ENCODE peak calls at places on chromosomes 1 and 21, in six cellular contexts. P is stomach, I is prostate gland, M is K562, V is sigmoid colon, Q is esophagus muscularis mucosa. B is an unnamed sample.
A peak's percentile ranks its signal among the peaks of the same experiment; 100 is the strongest.

GRCh38 chr1:41816061-41816460 is 102.7 kb downstream of the HIVEP3 start:
- DNase-seq in P (no peak), Q (no peak), V (no peak), M (no peak), I (no peak), B (no peak)

GRCh38 chr1:45305231-45305630 is 21.5 kb upstream of the HPDL start:
- DNase-seq in V (no peak), Q (no peak), P (no peak), I (no peak), M (no peak), B (no peak)

GRCh38 chr1:53414632-53415031 is 44.6 kb upstream of the DMRTB1 start:
- DNase-seq in M (no peak), I (no peak), V (peak; percentile 59), Q (no peak), P (no peak), B (no peak)

GRCh38 chr1:156420209-156421061 is 51.4 kb downstream of the RHBG start:
- DNase-seq in P (no peak), I (no peak), Q (no peak), V (no peak), M (no peak), B (no peak)

GRCh38 chr1:21324368-21325137 is 34.3 kb upstream of the ECE1 start:
- DNase-seq in I (peak; percentile 82), V (peak; percentile 91), M (peak; percentile 79), Q (no peak), P (peak; percentile 89), B (peak; percentile 43)

GRCh38 chr1:9422321-9422720 is 116.9 kb upstream of the SLC25A33 start:
- DNase-seq in Q (no peak), M (no peak), P (no peak), V (no peak), I (no peak), B (no peak)

GRCh38 chr1:194024659-194025058 is 838.2 kb upstream of the B3GALT2 start:
- DNase-seq in V (no peak), P (no peak), M (no peak), I (no peak), Q (no peak), B (no peak)

GRCh38 chr21:33390479-33390878 is 12.7 kb upstream of the IFNGR2 start:
- DNase-seq in P (no peak), I (no peak), M (no peak), Q (no peak), V (no peak), B (no peak)

GRCh38 chr1:8871965-8872399 is 6.5 kb downstream of the ENO1 start:
- DNase-seq in I (no peak), P (no peak), M (no peak), V (no peak), Q (no peak), B (no peak)

GRCh38 chr1:16615253-16616252 is 2.2 kb upstream of the NBPF1 start:
- DNase-seq in V (peak; percentile 72), I (peak; percentile 5), P (peak; percentile 46), Q (no peak), M (peak; percentile 61), B (no peak)

GRCh38 chr1:119655160-119655559 is 7.1 kb upstream of the ZNF697 start:
- DNase-seq in M (no peak), V (no peak), Q (no peak), P (no peak), I (no peak), B (no peak)

GRCh38 chr1:213279410-213279809 is 228.4 kb downstream of the RPS6KC1 start:
- DNase-seq in I (no peak), V (no peak), M (no peak), P (no peak), Q (no peak), B (no peak)

GRCh38 chr1:66944330-66945274 is 19.8 kb downstream of the MIER1 start:
- DNase-seq in V (peak; percentile 84), M (peak; percentile 56), P (no peak), Q (no peak), I (no peak), B (no peak)

GRCh38 chr1:183583466-183583865 is 6.8 kb downstream of the NCF2 start:
- DNase-seq in Q (no peak), M (no peak), I (no peak), P (no peak), V (no peak), B (no peak)

GRCh38 chr1:54409156-54410142 is 3.3 kb upstream of the SSBP3 start:
- DNase-seq in M (peak; percentile 87), I (no peak), V (no peak), Q (no peak), P (peak; percentile 28), B (peak; percentile 37)

GRCh38 chr21:28237661-28238060 is 755.0 kb downstream of the LTN1 start:
- DNase-seq in Q (no peak), V (no peak), I (no peak), P (no peak), M (no peak), B (no peak)

GRCh38 chr21:28235169-28235892 is 757.3 kb downstream of the LTN1 start:
- DNase-seq in Q (no peak), I (no peak), P (no peak), V (peak; percentile 64), M (no peak), B (no peak)

GRCh38 chr21:28229811-28230210 is 762.9 kb downstream of the LTN1 start:
- DNase-seq in I (no peak), Q (no peak), P (no peak), V (no peak), M (no peak), B (no peak)

GRCh38 chr21:28230559-28230958 is 762.1 kb downstream of the LTN1 start:
- DNase-seq in Q (no peak), V (no peak), P (no peak), M (no peak), I (no peak), B (no peak)

DNA sequence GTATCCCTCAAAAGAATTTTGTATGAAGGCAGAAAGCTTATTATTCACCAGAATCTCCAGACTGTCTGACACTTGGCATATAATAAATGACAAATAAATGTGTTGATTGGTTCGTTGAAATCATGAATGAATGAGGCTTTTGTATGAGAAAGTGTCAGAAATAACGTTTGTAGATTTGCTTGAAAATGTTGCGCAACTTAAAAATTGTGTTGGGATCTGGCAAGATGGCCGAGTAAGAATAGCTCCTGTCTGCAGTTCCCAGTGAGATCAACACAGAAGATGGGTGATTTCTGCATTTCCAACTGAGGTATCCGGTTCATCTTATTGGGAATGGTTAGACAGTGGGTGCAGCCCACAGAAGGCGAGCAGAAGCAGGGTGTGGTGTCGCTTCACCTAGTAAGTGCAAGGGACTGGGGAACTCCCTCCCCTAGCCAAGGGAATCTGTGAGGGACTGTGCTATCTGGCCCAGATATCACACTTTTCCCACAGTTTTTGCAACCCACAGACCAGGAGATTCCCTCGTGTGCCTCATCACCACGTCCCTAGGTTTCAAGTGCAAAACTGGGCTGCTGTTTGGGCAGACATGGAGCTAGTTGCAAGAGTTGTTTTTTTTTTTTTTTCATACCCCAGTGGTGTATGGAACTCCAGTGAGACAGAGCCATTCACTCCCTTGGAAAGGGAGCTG is 759.0 kb downstream of the LTN1 start:
- DNase-seq in M (no peak), V (no peak), I (no peak), P (no peak), Q (no peak), B (no peak)
- TF ChIP-seq POLR2AphosphoS5 in M (no peak), V (no peak), I (no peak), P (no peak), Q (no peak), B (no peak)

DNA sequence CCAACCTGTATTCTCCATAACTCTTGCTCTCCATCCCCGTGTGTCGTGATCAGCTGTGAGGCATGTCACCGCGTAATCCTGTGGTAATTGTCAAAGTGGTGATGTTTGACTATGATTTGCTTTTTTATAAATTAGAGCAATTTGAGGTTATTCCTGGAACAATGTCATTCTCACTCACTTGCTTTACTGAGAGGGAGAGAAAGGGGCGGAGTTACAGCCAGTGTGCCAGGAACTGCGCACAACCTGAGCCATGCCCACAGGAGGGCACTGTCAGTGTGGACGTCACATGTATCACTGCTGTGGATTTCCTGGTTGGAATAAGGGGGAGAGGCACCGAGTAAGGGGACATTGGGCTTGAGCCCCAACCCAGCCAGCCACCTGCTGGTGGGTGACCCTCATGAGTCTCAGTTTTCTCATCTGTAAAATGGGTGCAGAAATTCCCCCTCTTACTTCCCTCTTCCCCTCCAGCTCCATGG is 6.9 kb downstream of the ADGRB2 start:
- DNase-seq in P (no peak), Q (no peak), I (no peak), V (no peak), M (no peak), B (no peak)
- TF ChIP-seq POLR2A in P (no peak), Q (no peak), I (no peak), V (no peak), M (no peak), B (no peak)

GRCh38 chr1:33330376-33330890 is 9.5 kb upstream of the A3GALT2 start:
- DNase-seq in V (peak; percentile 49), Q (no peak), I (no peak), M (no peak), P (no peak), B (no peak)
- TF ChIP-seq POLR2AphosphoS5 in V (no peak), Q (no peak), I (no peak), M (no peak), P (no peak), B (no peak)

GRCh38 chr1:12178511-12178910 is 11.7 kb downstream of the TNFRSF1B start:
- DNase-seq in P (no peak), V (no peak), Q (no peak), M (no peak), I (no peak), B (no peak)
- TF ChIP-seq POLR2A in P (no peak), V (no peak), Q (no peak), M (no peak), I (no peak), B (no peak)

GRCh38 chr21:38486221-38486620 is 12.1 kb downstream of the ERG start:
- DNase-seq in Q (no peak), M (no peak), V (no peak), P (no peak), I (no peak), B (no peak)
- TF ChIP-seq POLR2AphosphoS5 in Q (no peak), M (no peak), V (no peak), P (no peak), I (no peak), B (no peak)